ENCODE peak calls at places on chromosomes 11 and 22, in seven cellular contexts. One of them, this sample, is unnamed.

GRCh38 chr11:35483131-35483800 is 42.1 kb downstream of the PAMR1 start:
- DNase-seq in mucosa of gallbladder: no peak
- DNase-seq in AG04449: peak
- DNase-seq in stimulated activated naive B cell treated with anti-CD40 and anti-IgM and Interleukin-4, amounts not matched to agents 10 μg/mL and 1 μg/mL and 100 μg/mL, for 72 hours: no peak
- DNase-seq in stimulated activated CD8-positive, alpha-beta memory T cell treated with anti-CD3 and anti-CD28 coated beads, Interleukin-7, amount 100 ng/mL, for 1 hour: no peak
- DNase-seq in IMR-90: peak
- DNase-seq in H54: no peak
- DNase-seq in this sample: no peak

GRCh38 chr11:76783294-76783900 is at the start of gene TSKU:
- DNase-seq in IMR-90: no peak
- DNase-seq in mucosa of gallbladder: no peak
- DNase-seq in AG04449: no peak
- DNase-seq in stimulated activated naive B cell treated with anti-CD40 and anti-IgM and Interleukin-4, amounts not matched to agents 10 μg/mL and 1 μg/mL and 100 μg/mL, for 72 hours: no peak
- DNase-seq in stimulated activated CD8-positive, alpha-beta memory T cell treated with anti-CD3 and anti-CD28 coated beads, Interleukin-7, amount 100 ng/mL, for 1 hour: no peak
- DNase-seq in H54: peak
- DNase-seq in this sample: no peak

GRCh38 chr22:45083659-45084305 is 74.0 kb upstream of the PHF21B start:
- DNase-seq in stimulated activated CD8-positive, alpha-beta memory T cell treated with anti-CD3 and anti-CD28 coated beads, Interleukin-7, amount 100 ng/mL, for 1 hour: no peak
- DNase-seq in IMR-90: peak
- DNase-seq in H54: peak
- DNase-seq in stimulated activated naive B cell treated with anti-CD40 and anti-IgM and Interleukin-4, amounts not matched to agents 10 μg/mL and 1 μg/mL and 100 μg/mL, for 72 hours: no peak
- DNase-seq in mucosa of gallbladder: no peak
- DNase-seq in AG04449: no peak
- DNase-seq in this sample: no peak

GRCh38 chr11:20489948-20490347 is 102.4 kb downstream of the PRMT3 start:
- DNase-seq in stimulated activated naive B cell treated with anti-CD40 and anti-IgM and Interleukin-4, amounts not matched to agents 10 μg/mL and 1 μg/mL and 100 μg/mL, for 72 hours: no peak
- DNase-seq in mucosa of gallbladder: no peak
- DNase-seq in AG04449: no peak
- DNase-seq in H54: no peak
- DNase-seq in IMR-90: no peak
- DNase-seq in stimulated activated CD8-positive, alpha-beta memory T cell treated with anti-CD3 and anti-CD28 coated beads, Interleukin-7, amount 100 ng/mL, for 1 hour: no peak
- DNase-seq in this sample: no peak

GRCh38 chr11:73950869-73951710 is at the start of gene DNAJB13:
- DNase-seq in mucosa of gallbladder: peak
- DNase-seq in IMR-90: peak
- DNase-seq in AG04449: no peak
- DNase-seq in stimulated activated CD8-positive, alpha-beta memory T cell treated with anti-CD3 and anti-CD28 coated beads, Interleukin-7, amount 100 ng/mL, for 1 hour: no peak
- DNase-seq in H54: peak
- DNase-seq in stimulated activated naive B cell treated with anti-CD40 and anti-IgM and Interleukin-4, amounts not matched to agents 10 μg/mL and 1 μg/mL and 100 μg/mL, for 72 hours: no peak
- DNase-seq in this sample: no peak

GRCh38 chr11:17541330-17541885 is 2.8 kb downstream of the USH1C start:
- DNase-seq in AG04449: no peak
- DNase-seq in mucosa of gallbladder: no peak
- DNase-seq in IMR-90: no peak
- DNase-seq in stimulated activated CD8-positive, alpha-beta memory T cell treated with anti-CD3 and anti-CD28 coated beads, Interleukin-7, amount 100 ng/mL, for 1 hour: no peak
- DNase-seq in stimulated activated naive B cell treated with anti-CD40 and anti-IgM and Interleukin-4, amounts not matched to agents 10 μg/mL and 1 μg/mL and 100 μg/mL, for 72 hours: no peak
- DNase-seq in H54: no peak
- DNase-seq in this sample: no peak

GRCh38 chr11:119891392-119891791 is 162.4 kb upstream of the NECTIN1 start:
- DNase-seq in stimulated activated naive B cell treated with anti-CD40 and anti-IgM and Interleukin-4, amounts not matched to agents 10 μg/mL and 1 μg/mL and 100 μg/mL, for 72 hours: no peak
- DNase-seq in AG04449: no peak
- DNase-seq in stimulated activated CD8-positive, alpha-beta memory T cell treated with anti-CD3 and anti-CD28 coated beads, Interleukin-7, amount 100 ng/mL, for 1 hour: no peak
- DNase-seq in H54: no peak
- DNase-seq in mucosa of gallbladder: no peak
- DNase-seq in IMR-90: no peak
- DNase-seq in this sample: no peak

GRCh38 chr22:46002757-46003270 is 25.9 kb upstream of the WNT7B start:
- DNase-seq in stimulated activated naive B cell treated with anti-CD40 and anti-IgM and Interleukin-4, amounts not matched to agents 10 μg/mL and 1 μg/mL and 100 μg/mL, for 72 hours: no peak
- DNase-seq in IMR-90: peak
- DNase-seq in AG04449: no peak
- DNase-seq in stimulated activated CD8-positive, alpha-beta memory T cell treated with anti-CD3 and anti-CD28 coated beads, Interleukin-7, amount 100 ng/mL, for 1 hour: no peak
- DNase-seq in H54: peak
- DNase-seq in mucosa of gallbladder: no peak
- DNase-seq in this sample: no peak

GRCh38 chr22:42065408-42066132 is 5.0 kb downstream of the NAGA start:
- DNase-seq in H54: no peak
- DNase-seq in stimulated activated CD8-positive, alpha-beta memory T cell treated with anti-CD3 and anti-CD28 coated beads, Interleukin-7, amount 100 ng/mL, for 1 hour: no peak
- DNase-seq in IMR-90: no peak
- DNase-seq in AG04449: no peak
- DNase-seq in mucosa of gallbladder: no peak
- DNase-seq in stimulated activated naive B cell treated with anti-CD40 and anti-IgM and Interleukin-4, amounts not matched to agents 10 μg/mL and 1 μg/mL and 100 μg/mL, for 72 hours: no peak
- DNase-seq in this sample: no peak

GRCh38 chr22:40397436-40397835 is 27.0 kb downstream of the SGSM3 start:
- DNase-seq in IMR-90: peak
- DNase-seq in mucosa of gallbladder: no peak
- DNase-seq in AG04449: no peak
- DNase-seq in stimulated activated CD8-positive, alpha-beta memory T cell treated with anti-CD3 and anti-CD28 coated beads, Interleukin-7, amount 100 ng/mL, for 1 hour: no peak
- DNase-seq in stimulated activated naive B cell treated with anti-CD40 and anti-IgM and Interleukin-4, amounts not matched to agents 10 μg/mL and 1 μg/mL and 100 μg/mL, for 72 hours: no peak
- DNase-seq in H54: no peak
- DNase-seq in this sample: no peak

GRCh38 chr11:120645639-120646038 is 134.1 kb downstream of the GRIK4 start:
- DNase-seq in mucosa of gallbladder: no peak
- DNase-seq in stimulated activated naive B cell treated with anti-CD40 and anti-IgM and Interleukin-4, amounts not matched to agents 10 μg/mL and 1 μg/mL and 100 μg/mL, for 72 hours: no peak
- DNase-seq in AG04449: no peak
- DNase-seq in stimulated activated CD8-positive, alpha-beta memory T cell treated with anti-CD3 and anti-CD28 coated beads, Interleukin-7, amount 100 ng/mL, for 1 hour: no peak
- DNase-seq in IMR-90: no peak
- DNase-seq in H54: no peak
- DNase-seq in this sample: no peak

GRCh38 chr11:15034687-15035267 is 38.6 kb upstream of the CALCB start:
- DNase-seq in stimulated activated naive B cell treated with anti-CD40 and anti-IgM and Interleukin-4, amounts not matched to agents 10 μg/mL and 1 μg/mL and 100 μg/mL, for 72 hours: no peak
- DNase-seq in mucosa of gallbladder: no peak
- DNase-seq in stimulated activated CD8-positive, alpha-beta memory T cell treated with anti-CD3 and anti-CD28 coated beads, Interleukin-7, amount 100 ng/mL, for 1 hour: no peak
- DNase-seq in H54: no peak
- DNase-seq in AG04449: no peak
- DNase-seq in IMR-90: no peak
- DNase-seq in this sample: no peak

GRCh38 chr11:2743427-2744110 is 43.8 kb upstream of the KCNQ1OT1 start:
- DNase-seq in stimulated activated naive B cell treated with anti-CD40 and anti-IgM and Interleukin-4, amounts not matched to agents 10 μg/mL and 1 μg/mL and 100 μg/mL, for 72 hours: no peak
- DNase-seq in AG04449: no peak
- DNase-seq in mucosa of gallbladder: no peak
- DNase-seq in IMR-90: no peak
- DNase-seq in stimulated activated CD8-positive, alpha-beta memory T cell treated with anti-CD3 and anti-CD28 coated beads, Interleukin-7, amount 100 ng/mL, for 1 hour: no peak
- DNase-seq in H54: no peak
- DNase-seq in this sample: no peak

GRCh38 chr11:113675003-113675471 is 31.1 kb downstream of the TMPRSS5 start:
- DNase-seq in stimulated activated naive B cell treated with anti-CD40 and anti-IgM and Interleukin-4, amounts not matched to agents 10 μg/mL and 1 μg/mL and 100 μg/mL, for 72 hours: peak
- DNase-seq in IMR-90: peak
- DNase-seq in H54: peak
- DNase-seq in stimulated activated CD8-positive, alpha-beta memory T cell treated with anti-CD3 and anti-CD28 coated beads, Interleukin-7, amount 100 ng/mL, for 1 hour: no peak
- DNase-seq in AG04449: peak
- DNase-seq in mucosa of gallbladder: no peak
- DNase-seq in this sample: no peak

GRCh38 chr22:35600466-35600865 is 16.7 kb downstream of the MB start:
- DNase-seq in stimulated activated naive B cell treated with anti-CD40 and anti-IgM and Interleukin-4, amounts not matched to agents 10 μg/mL and 1 μg/mL and 100 μg/mL, for 72 hours: no peak
- DNase-seq in mucosa of gallbladder: no peak
- DNase-seq in IMR-90: no peak
- DNase-seq in AG04449: no peak
- DNase-seq in H54: no peak
- DNase-seq in stimulated activated CD8-positive, alpha-beta memory T cell treated with anti-CD3 and anti-CD28 coated beads, Interleukin-7, amount 100 ng/mL, for 1 hour: no peak
- DNase-seq in this sample: no peak

GRCh38 chr11:68213555-68214172 is 568 bp upstream of the KMT5B start:
- DNase-seq in IMR-90: peak
- DNase-seq in stimulated activated CD8-positive, alpha-beta memory T cell treated with anti-CD3 and anti-CD28 coated beads, Interleukin-7, amount 100 ng/mL, for 1 hour: peak
- DNase-seq in mucosa of gallbladder: peak
- DNase-seq in AG04449: peak
- DNase-seq in H54: peak
- DNase-seq in stimulated activated naive B cell treated with anti-CD40 and anti-IgM and Interleukin-4, amounts not matched to agents 10 μg/mL and 1 μg/mL and 100 μg/mL, for 72 hours: peak
- DNase-seq in this sample: peak

GRCh38 chr11:118771481-118772278 is 19.3 kb downstream of the DDX6 start:
- DNase-seq in AG04449: no peak
- DNase-seq in H54: no peak
- DNase-seq in mucosa of gallbladder: no peak
- DNase-seq in IMR-90: no peak
- DNase-seq in stimulated activated naive B cell treated with anti-CD40 and anti-IgM and Interleukin-4, amounts not matched to agents 10 μg/mL and 1 μg/mL and 100 μg/mL, for 72 hours: no peak
- DNase-seq in stimulated activated CD8-positive, alpha-beta memory T cell treated with anti-CD3 and anti-CD28 coated beads, Interleukin-7, amount 100 ng/mL, for 1 hour: no peak
- DNase-seq in this sample: no peak

GRCh38 chr11:9752091-9752490 is 88.2 kb downstream of the SWAP70 start:
- DNase-seq in AG04449: no peak
- DNase-seq in stimulated activated naive B cell treated with anti-CD40 and anti-IgM and Interleukin-4, amounts not matched to agents 10 μg/mL and 1 μg/mL and 100 μg/mL, for 72 hours: no peak
- DNase-seq in stimulated activated CD8-positive, alpha-beta memory T cell treated with anti-CD3 and anti-CD28 coated beads, Interleukin-7, amount 100 ng/mL, for 1 hour: no peak
- DNase-seq in IMR-90: peak
- DNase-seq in mucosa of gallbladder: no peak
- DNase-seq in H54: no peak
- DNase-seq in this sample: no peak

GRCh38 chr11:11968511-11969280 is 39.7 kb downstream of the DKK3 start:
- DNase-seq in stimulated activated CD8-positive, alpha-beta memory T cell treated with anti-CD3 and anti-CD28 coated beads, Interleukin-7, amount 100 ng/mL, for 1 hour: no peak
- DNase-seq in stimulated activated naive B cell treated with anti-CD40 and anti-IgM and Interleukin-4, amounts not matched to agents 10 μg/mL and 1 μg/mL and 100 μg/mL, for 72 hours: no peak
- DNase-seq in H54: no peak
- DNase-seq in mucosa of gallbladder: no peak
- DNase-seq in IMR-90: peak
- DNase-seq in AG04449: no peak
- DNase-seq in this sample: no peak

GRCh38 chr11:66880484-66881211 is 23.8 kb downstream of the LRFN4 start:
- DNase-seq in H54: no peak
- DNase-seq in AG04449: no peak
- DNase-seq in IMR-90: peak
- DNase-seq in stimulated activated naive B cell treated with anti-CD40 and anti-IgM and Interleukin-4, amounts not matched to agents 10 μg/mL and 1 μg/mL and 100 μg/mL, for 72 hours: no peak
- DNase-seq in mucosa of gallbladder: no peak
- DNase-seq in stimulated activated CD8-positive, alpha-beta memory T cell treated with anti-CD3 and anti-CD28 coated beads, Interleukin-7, amount 100 ng/mL, for 1 hour: no peak
- DNase-seq in this sample: no peak

GRCh38 chr11:72224587-72225410 is at the start of gene INPPL1:
- DNase-seq in H54: no peak
- DNase-seq in stimulated activated CD8-positive, alpha-beta memory T cell treated with anti-CD3 and anti-CD28 coated beads, Interleukin-7, amount 100 ng/mL, for 1 hour: no peak
- DNase-seq in IMR-90: no peak
- DNase-seq in stimulated activated naive B cell treated with anti-CD40 and anti-IgM and Interleukin-4, amounts not matched to agents 10 μg/mL and 1 μg/mL and 100 μg/mL, for 72 hours: no peak
- DNase-seq in AG04449: no peak
- DNase-seq in mucosa of gallbladder: no peak
- DNase-seq in this sample: no peak

GRCh38 chr11:132278801-132279574 is 908.6 kb downstream of the NTM start:
- DNase-seq in AG04449: no peak
- DNase-seq in stimulated activated naive B cell treated with anti-CD40 and anti-IgM and Interleukin-4, amounts not matched to agents 10 μg/mL and 1 μg/mL and 100 μg/mL, for 72 hours: no peak
- DNase-seq in H54: no peak
- DNase-seq in IMR-90: peak
- DNase-seq in mucosa of gallbladder: no peak
- DNase-seq in stimulated activated CD8-positive, alpha-beta memory T cell treated with anti-CD3 and anti-CD28 coated beads, Interleukin-7, amount 100 ng/mL, for 1 hour: no peak
- DNase-seq in this sample: no peak

GRCh38 chr11:70933986-70934583 is 318.3 kb downstream of the SHANK2 start:
- DNase-seq in IMR-90: no peak
- DNase-seq in AG04449: no peak
- DNase-seq in stimulated activated naive B cell treated with anti-CD40 and anti-IgM and Interleukin-4, amounts not matched to agents 10 μg/mL and 1 μg/mL and 100 μg/mL, for 72 hours: no peak
- DNase-seq in H54: no peak
- DNase-seq in stimulated activated CD8-positive, alpha-beta memory T cell treated with anti-CD3 and anti-CD28 coated beads, Interleukin-7, amount 100 ng/mL, for 1 hour: no peak
- DNase-seq in mucosa of gallbladder: no peak
- DNase-seq in this sample: no peak

GRCh38 chr11:105202422-105202821 is 62.9 kb upstream of the CARD18 start:
- DNase-seq in IMR-90: no peak
- DNase-seq in stimulated activated naive B cell treated with anti-CD40 and anti-IgM and Interleukin-4, amounts not matched to agents 10 μg/mL and 1 μg/mL and 100 μg/mL, for 72 hours: no peak
- DNase-seq in AG04449: no peak
- DNase-seq in stimulated activated CD8-positive, alpha-beta memory T cell treated with anti-CD3 and anti-CD28 coated beads, Interleukin-7, amount 100 ng/mL, for 1 hour: no peak
- DNase-seq in H54: no peak
- DNase-seq in mucosa of gallbladder: no peak
- DNase-seq in this sample: no peak

GRCh38 chr11:43316451-43316850 is 4.7 kb downstream of the API5 start:
- DNase-seq in AG04449: no peak
- DNase-seq in stimulated activated naive B cell treated with anti-CD40 and anti-IgM and Interleukin-4, amounts not matched to agents 10 μg/mL and 1 μg/mL and 100 μg/mL, for 72 hours: no peak
- DNase-seq in H54: no peak
- DNase-seq in IMR-90: peak
- DNase-seq in mucosa of gallbladder: no peak
- DNase-seq in stimulated activated CD8-positive, alpha-beta memory T cell treated with anti-CD3 and anti-CD28 coated beads, Interleukin-7, amount 100 ng/mL, for 1 hour: no peak
- DNase-seq in this sample: no peak

GRCh38 chr22:28208036-28208435 is 289.0 kb upstream of the PITPNB start:
- DNase-seq in IMR-90: no peak
- DNase-seq in mucosa of gallbladder: no peak
- DNase-seq in AG04449: no peak
- DNase-seq in H54: no peak
- DNase-seq in stimulated activated naive B cell treated with anti-CD40 and anti-IgM and Interleukin-4, amounts not matched to agents 10 μg/mL and 1 μg/mL and 100 μg/mL, for 72 hours: no peak
- DNase-seq in stimulated activated CD8-positive, alpha-beta memory T cell treated with anti-CD3 and anti-CD28 coated beads, Interleukin-7, amount 100 ng/mL, for 1 hour: no peak
- DNase-seq in this sample: no peak

GRCh38 chr11:127193916-127194315 is 193.3 kb upstream of the KIRREL3 start:
- DNase-seq in stimulated activated CD8-positive, alpha-beta memory T cell treated with anti-CD3 and anti-CD28 coated beads, Interleukin-7, amount 100 ng/mL, for 1 hour: no peak
- DNase-seq in H54: no peak
- DNase-seq in IMR-90: no peak
- DNase-seq in stimulated activated naive B cell treated with anti-CD40 and anti-IgM and Interleukin-4, amounts not matched to agents 10 μg/mL and 1 μg/mL and 100 μg/mL, for 72 hours: no peak
- DNase-seq in mucosa of gallbladder: no peak
- DNase-seq in AG04449: no peak
- DNase-seq in this sample: no peak